ENCODE peak calls at places on chromosomes 16 and 17, in five cellular contexts. Y, U, X, R and P are unnamed samples.

GRCh38 chr17:1880851-1881630 is 51.2 kb downstream of the RPA1 start:
- DNase-seq in Y (no peak), U (no peak), X (no peak), R (no peak), P (no peak)

GRCh38 chr16:85136213-85136704 is 24.0 kb upstream of the CIBAR2 start:
- DNase-seq in Y (no peak), U (no peak), X (no peak), R (peak; percentile 45), P (no peak)

GRCh38 chr16:25065899-25066298 is 45.6 kb upstream of the LCMT1 start:
- DNase-seq in Y (no peak), U (peak; percentile 67), X (no peak), R (no peak), P (no peak)

GRCh38 chr16:50059111-50059510 is 6.7 kb upstream of the HEATR3 start:
- DNase-seq in Y (no peak), U (no peak), X (no peak), R (no peak), P (no peak)

GRCh38 chr16:64094170-64094960 is 1027.5 kb downstream of the CDH11 start:
- DNase-seq in Y (no peak), U (no peak), X (no peak), R (no peak), P (no peak)

GRCh38 chr16:19380316-19380715 is 37.4 kb upstream of the TMC5 start:
- DNase-seq in Y (no peak), U (no peak), X (no peak), R (no peak), P (no peak)

GRCh38 chr17:10105513-10106001 is 92.8 kb downstream of the GAS7 start:
- DNase-seq in Y (no peak), U (no peak), X (no peak), R (peak; percentile 85), P (peak; percentile 5)

GRCh38 chr16:47142469-47143328 is 1.0 kb downstream of the NETO2 start:
- DNase-seq in Y (peak; percentile 25), U (peak; percentile 32), X (peak; percentile 59), R (peak; percentile 60), P (no peak)

GRCh38 chr17:68501074-68501473 is 11.2 kb upstream of the PRKAR1A start:
- DNase-seq in Y (no peak), U (no peak), X (no peak), R (no peak), P (no peak)

GRCh38 chr17:58136669-58137279 is 11.4 kb upstream of the OR4D1 start:
- DNase-seq in Y (peak; percentile 57), U (peak; percentile 60), X (no peak), R (no peak), P (no peak)

GRCh38 chr16:85715169-85716015 is 26.6 kb upstream of the GINS2 start:
- DNase-seq in Y (no peak), U (peak; percentile 61), X (peak; percentile 60), R (peak; percentile 23), P (peak; percentile 32)

GRCh38 chr17:52235416-52235960 is 77.0 kb upstream of the CA10 start:
- DNase-seq in Y (no peak), U (no peak), X (no peak), R (no peak), P (no peak)

GRCh38 chr17:50033316-50033715 is 22.6 kb upstream of the ITGA3 start:
- DNase-seq in Y (no peak), U (no peak), X (no peak), R (peak; percentile 82), P (no peak)
- H3K4me2 ChIP-seq in Y (no peak overlapping the region), U (no peak overlapping the region), X (no peak overlapping the region), R (peak overlapping the region; percentile 69), P (peak overlapping the region; percentile 45)

GRCh38 chr16:1830213-1830612 is 3.2 kb downstream of the FAHD1 start:
- DNase-seq in Y (no peak), U (no peak), X (no peak), R (peak; percentile 21), P (no peak)
- H3K4me2 ChIP-seq in Y (no peak overlapping the region), U (no peak overlapping the region), X (no peak overlapping the region), R (no peak overlapping the region), P (no peak overlapping the region)

GRCh38 chr16:4083347-4083870 is 32.8 kb downstream of the ADCY9 start:
- DNase-seq in Y (no peak), U (no peak), X (no peak), R (no peak), P (no peak)

GRCh38 chr16:4081035-4081434 is 35.2 kb downstream of the ADCY9 start:
- DNase-seq in Y (no peak), U (no peak), X (no peak), R (no peak), P (no peak)

GRCh38 chr16:4082474-4083044 is 33.7 kb downstream of the ADCY9 start:
- DNase-seq in Y (no peak), U (no peak), X (no peak), R (no peak), P (no peak)

GRCh38 chr16:4085405-4085970 is 30.8 kb downstream of the ADCY9 start:
- DNase-seq in Y (no peak), U (no peak), X (no peak), R (no peak), P (peak; percentile 7)

DNA sequence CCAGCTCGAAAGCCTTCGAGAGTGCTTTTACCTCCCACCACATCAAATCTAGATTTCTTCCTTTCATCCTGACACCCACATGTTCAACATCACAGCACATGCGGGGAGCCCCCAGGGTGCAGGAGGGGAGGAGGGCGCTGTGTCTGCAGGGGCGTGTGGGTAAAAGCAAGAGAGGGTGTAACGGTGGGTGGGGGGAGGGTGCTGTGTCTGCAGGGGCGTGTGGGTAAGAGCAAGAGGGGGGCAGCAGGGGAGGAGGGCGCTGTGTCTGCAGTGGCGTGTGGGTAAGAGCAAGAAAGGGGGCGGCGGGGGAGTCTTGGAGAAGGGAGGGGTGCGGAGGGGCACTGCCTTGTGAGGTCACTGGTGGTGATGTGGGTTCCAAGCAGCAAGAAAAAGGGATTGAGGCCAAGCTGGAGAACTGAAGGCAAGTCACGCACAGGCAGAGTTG is 34.6 kb downstream of the ADCY9 start:
- DNase-seq in Y (no peak), U (no peak), X (no peak), R (peak; percentile 27), P (no peak)
- H3K4me2 ChIP-seq in Y (no peak overlapping the region), U (no peak overlapping the region), X (no peak overlapping the region), R (peak overlapping the region; percentile 42), P (no peak overlapping the region)

GRCh38 chr16:67647681-67648080 is 2.7 kb downstream of the CARMIL2 start:
- DNase-seq in Y (no peak), U (no peak), X (no peak), R (no peak), P (no peak)

GRCh38 chr16:67648088-67648763 is 3.3 kb downstream of the CARMIL2 start:
- DNase-seq in Y (no peak), U (peak; percentile 70), X (no peak), R (no peak), P (no peak)

GRCh38 chr16:67647111-67647651 is 2.2 kb downstream of the CARMIL2 start:
- DNase-seq in Y (no peak), U (no peak), X (no peak), R (no peak), P (no peak)

GRCh38 chr16:67644038-67644437 is 906 bp upstream of the CARMIL2 start:
- DNase-seq in Y (no peak), U (no peak), X (no peak), R (no peak), P (no peak)

DNA sequence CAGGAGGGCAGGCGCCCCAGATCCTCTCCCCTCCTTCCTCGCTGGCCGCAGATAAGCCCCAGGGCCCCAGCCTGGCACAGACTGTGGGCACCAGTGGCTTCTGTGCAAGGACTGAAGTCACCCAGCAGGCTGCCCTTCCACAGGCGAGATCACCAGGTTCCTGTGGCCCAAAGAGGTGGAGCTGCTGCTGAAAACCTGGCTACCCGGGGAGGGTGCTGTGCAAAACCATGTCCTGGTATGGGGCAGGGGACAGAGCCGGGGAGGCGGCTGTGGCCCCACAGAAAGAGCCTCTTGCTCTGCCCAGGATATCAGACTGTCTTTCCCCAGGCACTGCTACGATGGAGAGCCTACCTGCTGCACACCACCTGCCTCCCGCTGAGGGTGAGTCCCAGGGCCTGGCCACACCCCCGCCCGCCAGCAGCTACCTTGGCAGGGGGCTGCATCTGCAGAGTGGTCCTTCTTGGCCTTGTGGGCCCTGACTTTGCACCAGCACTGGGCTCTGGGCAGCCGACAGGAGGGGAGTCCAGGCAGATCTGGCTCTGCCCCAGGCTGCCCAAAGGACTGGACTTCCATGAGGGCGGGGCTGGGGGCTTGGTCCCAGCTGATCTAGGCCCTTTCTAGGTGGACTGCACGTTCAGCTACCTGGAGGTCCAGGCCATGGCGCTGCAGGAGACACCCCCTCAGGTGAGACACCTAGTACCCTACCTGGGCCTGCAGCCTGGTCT is 615 bp downstream of the CARMIL2 start:
- DNase-seq in Y (no peak), U (no peak), X (no peak), R (no peak), P (no peak)
- H3K4me2 ChIP-seq in Y (peak overlapping the region; percentile 98), U (peak overlapping the region; percentile 30), X (no peak overlapping the region), R (no peak overlapping the region), P (no peak overlapping the region)

GRCh38 chr16:4677994-4678393 is 15.4 kb upstream of the NUDT16L1 start:
- DNase-seq in Y (no peak), U (no peak), X (no peak), R (no peak), P (no peak)

GRCh38 chr16:4679854-4680636 is 13.3 kb upstream of the NUDT16L1 start:
- DNase-seq in Y (no peak), U (no peak), X (no peak), R (peak; percentile 80), P (peak; percentile 66)

GRCh38 chr16:4680673-4681470 is 12.5 kb upstream of the NUDT16L1 start:
- DNase-seq in Y (no peak), U (no peak), X (no peak), R (no peak), P (no peak)

GRCh38 chr16:4678596-4678995 is 14.8 kb upstream of the NUDT16L1 start:
- DNase-seq in Y (no peak), U (no peak), X (no peak), R (no peak), P (no peak)

DNA sequence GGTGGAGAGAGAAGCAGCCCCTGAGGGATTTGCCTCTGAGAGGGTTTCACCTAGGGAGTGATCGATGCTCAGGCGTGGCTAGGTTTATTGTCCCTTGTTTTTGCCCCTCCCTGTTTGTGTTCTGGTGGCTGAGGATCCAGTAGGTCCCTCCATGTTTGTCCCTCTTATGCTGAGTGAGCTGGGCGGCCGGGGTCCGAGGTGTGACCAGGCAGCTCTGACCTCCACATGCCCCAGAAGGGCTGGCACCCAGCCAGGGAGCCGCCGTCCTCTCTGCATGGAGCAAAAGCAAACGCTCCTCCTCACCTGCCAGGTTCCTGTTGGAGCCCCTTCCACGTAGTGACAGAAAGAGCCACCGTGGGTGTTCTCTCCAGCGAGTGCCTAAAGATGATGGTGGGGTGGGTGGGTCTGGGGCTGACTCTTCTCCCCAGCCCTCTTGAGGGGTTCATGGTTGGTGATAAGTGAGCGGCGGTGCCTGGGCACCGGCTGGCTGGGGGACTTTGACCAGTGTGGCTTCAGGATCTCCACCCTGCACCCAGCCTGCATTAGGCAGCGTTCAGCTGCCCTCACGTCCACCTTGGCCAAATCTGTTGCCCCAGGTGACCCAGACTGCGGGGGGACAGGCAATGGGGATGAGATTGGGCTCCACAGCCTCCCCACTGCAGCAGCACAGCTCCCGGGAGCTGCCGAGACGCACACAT is 14.1 kb upstream of the NUDT16L1 start:
- DNase-seq in Y (no peak), U (no peak), X (no peak), R (no peak), P (no peak)
- H3K4me2 ChIP-seq in Y (no peak overlapping the region), U (no peak overlapping the region), X (no peak overlapping the region), R (no peak overlapping the region), P (peak overlapping the region; percentile 93)

GRCh38 chr17:42018988-42019387 is 902 bp upstream of the NKIRAS2 start:
- DNase-seq in Y (no peak), U (no peak), X (no peak), R (no peak), P (no peak)
- H3K4me2 ChIP-seq in Y (no peak overlapping the region), U (no peak overlapping the region), X (no peak overlapping the region), R (no peak overlapping the region), P (no peak overlapping the region)